ENCODE peak calls at places on chromosomes 16 and 17, in seven cellular contexts. B, C, W, P, G, E and V are unnamed samples.

GRCh38 chr17:77345260-77345910 is 204.6 kb downstream of the SEC14L1 start:
- DNase-seq in C (no peak), P (no peak), W (no peak), B (no peak), G (no peak), E (no peak), V (no peak)

GRCh38 chr16:87702325-87702811 is 63.4 kb downstream of the KLHDC4 start:
- DNase-seq in G (no peak), P (peak), B (no peak), E (peak), W (no peak), C (peak), V (no peak)

GRCh38 chr17:39671651-39672521 is 3.6 kb downstream of the PNMT start:
- DNase-seq in P (peak), E (peak), G (peak), C (peak), B (no peak), W (peak), V (peak)

GRCh38 chr17:36148559-36149295 is 27.7 kb downstream of the TBC1D3B start:
- DNase-seq in C (peak), W (peak), B (peak), G (peak), E (peak), P (peak), V (peak)

GRCh38 chr17:80513892-80514291 is 30.7 kb upstream of the RPTOR start:
- DNase-seq in E (peak), G (no peak), W (no peak), B (no peak), P (peak), C (no peak), V (peak)

GRCh38 chr17:40307001-40307690 is 1.8 kb upstream of the RARA start:
- DNase-seq in G (no peak), P (peak), W (no peak), C (peak), E (peak), B (no peak), V (peak)

GRCh38 chr17:76191891-76192290 is 48.4 kb downstream of the RNF157 start:
- DNase-seq in P (peak), G (no peak), W (no peak), B (no peak), C (peak), E (no peak), V (no peak)

GRCh38 chr17:42183741-42184711 is 1.2 kb downstream of the HCRT start:
- DNase-seq in P (peak), C (peak), B (peak), W (no peak), G (peak), E (peak), V (peak)

GRCh38 chr17:42361781-42362186 is 26.5 kb downstream of the STAT3 start:
- DNase-seq in C (no peak), B (no peak), G (no peak), E (no peak), W (no peak), P (no peak), V (no peak)

GRCh38 chr17:79027274-79027924 is 3.4 kb downstream of the C1QTNF1 start:
- DNase-seq in G (no peak), P (peak), E (peak), B (no peak), C (no peak), W (no peak), V (no peak)

GRCh38 chr17:43560461-43561427 is 14.6 kb upstream of the ETV4 start:
- DNase-seq in B (no peak), C (no peak), E (no peak), G (no peak), P (no peak), W (no peak), V (no peak)

GRCh38 chr17:19579192-19579668 is 45.6 kb downstream of the SLC47A1 start:
- DNase-seq in W (no peak), E (no peak), G (no peak), C (no peak), P (no peak), B (no peak), V (no peak)

GRCh38 chr16:11781773-11782172 is 15.3 kb downstream of the ZC3H7A start:
- DNase-seq in C (no peak), P (no peak), G (no peak), W (peak), B (no peak), E (no peak), V (no peak)

GRCh38 chr16:83602797-83603735 is 204.7 kb upstream of the HSBP1 start:
- DNase-seq in C (no peak), B (no peak), W (no peak), E (no peak), G (no peak), P (no peak), V (no peak)

GRCh38 chr17:68433211-68433610 is 24.1 kb downstream of the WIPI1 start:
- DNase-seq in W (no peak), B (no peak), E (no peak), P (no peak), G (no peak), C (no peak), V (no peak)

DNA sequence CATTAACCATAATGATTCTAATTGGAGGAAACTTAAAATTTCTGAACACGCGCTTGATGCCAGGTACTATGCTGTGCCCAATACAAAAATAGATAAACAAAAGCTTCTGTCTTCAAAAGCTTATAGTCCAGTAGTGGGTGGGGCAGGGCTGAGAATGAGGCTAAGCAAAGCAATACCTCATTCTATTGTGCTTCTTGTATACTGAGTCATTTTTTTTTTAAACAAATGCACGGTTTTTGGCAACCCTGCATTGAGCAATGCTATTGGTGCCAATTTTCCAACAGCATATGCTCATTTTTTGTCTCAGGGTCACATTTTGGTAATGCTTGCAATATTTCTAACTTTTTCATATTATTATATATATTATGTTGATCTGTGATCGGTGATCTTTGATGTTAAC is 34.7 kb upstream of the HNF1B start:
- DNase-seq in C (no peak), G (no peak), B (no peak), P (peak), W (peak), E (peak), V (peak)
- TF ChIP-seq CTCF in C (no peak), G (no peak), B (no peak), P (no peak), W (no peak), E (no peak), V (no peak)

GRCh38 chr16:47873434-47873833 is 282.4 kb downstream of the ABCC12 start:
- DNase-seq in C (no peak), B (no peak), W (no peak), G (no peak), P (no peak), E (no peak), V (no peak)
- TF ChIP-seq CTCF in C (peak), B (no peak), W (no peak), G (peak), P (no peak), E (peak), V (peak)

DNA sequence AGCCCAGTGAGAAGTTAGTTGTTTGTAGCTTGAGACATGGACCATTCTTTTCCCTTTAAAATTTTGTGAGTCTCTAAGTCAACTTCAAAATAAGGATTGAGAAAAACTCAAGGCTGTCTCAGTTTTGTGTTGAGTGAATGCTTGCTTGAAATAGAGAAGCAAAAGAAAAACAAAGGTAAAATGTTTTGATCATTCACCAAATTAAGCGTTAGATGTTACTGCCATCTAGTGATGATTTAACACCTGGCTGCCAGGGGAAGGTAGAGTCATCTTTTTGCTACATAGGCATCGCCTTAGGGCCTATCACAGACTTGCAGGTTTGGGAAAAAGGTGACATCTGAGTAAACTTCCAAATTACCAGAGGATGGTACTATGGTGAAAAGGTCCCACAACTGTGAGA is 74.4 kb downstream of the PCTP start:
- DNase-seq in B (no peak), W (peak), E (no peak), G (no peak), C (no peak), P (peak), V (no peak)
- TF ChIP-seq CTCF in B (peak), W (peak), E (no peak), G (peak), C (peak), P (no peak), V (peak)

DNA sequence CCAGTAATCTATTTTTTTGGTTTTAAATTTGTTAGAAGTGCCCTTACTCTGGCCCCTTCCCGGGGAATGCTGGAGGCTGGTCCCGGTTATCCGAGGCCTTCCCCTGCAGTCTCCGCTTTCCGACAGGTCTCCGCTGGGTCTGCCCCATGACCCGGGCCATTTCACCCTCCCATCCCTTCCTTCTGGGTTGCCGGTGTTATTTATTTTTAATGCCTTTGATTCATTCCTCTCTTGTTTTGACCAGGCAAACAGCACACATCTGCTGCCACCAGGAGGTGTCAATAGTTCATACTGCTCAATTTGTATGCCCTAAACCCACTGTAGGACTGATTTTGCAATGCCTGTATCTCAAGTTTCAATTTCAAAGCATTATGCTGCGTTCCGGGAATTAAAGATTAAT is 113.2 kb upstream of the IRX5 start:
- DNase-seq in E (peak), B (peak), C (no peak), W (peak), P (no peak), G (no peak), V (peak)
- TF ChIP-seq CTCF in E (peak), B (peak), C (no peak), W (no peak), P (peak), G (peak), V (peak)

DNA sequence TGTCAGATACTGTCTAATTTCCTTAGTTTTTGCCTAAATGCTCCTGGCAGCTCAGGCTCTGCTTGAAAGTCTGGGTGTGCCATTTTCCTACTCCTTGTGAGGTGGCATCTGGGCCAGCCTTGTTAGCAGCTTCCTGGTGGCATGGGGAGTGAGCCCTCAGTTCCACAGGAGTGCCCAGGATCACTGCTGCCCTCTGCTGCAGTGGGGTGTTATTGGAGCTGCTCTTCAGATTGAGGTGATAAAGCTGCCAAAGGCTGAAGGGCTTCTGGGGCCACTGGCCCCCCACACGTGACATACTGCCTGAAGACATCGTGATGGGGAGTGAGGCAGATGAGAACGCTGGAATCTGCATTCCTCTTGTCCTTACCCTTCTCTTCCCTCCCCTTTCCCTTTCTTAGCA is 27.4 kb downstream of the CEP95 start:
- DNase-seq in W (no peak), G (no peak), P (peak), B (no peak), C (no peak), E (no peak), V (no peak)
- TF ChIP-seq CTCF in W (no peak), G (no peak), P (peak), B (no peak), C (no peak), E (peak), V (peak)

GRCh38 chr17:18230288-18231141 is 5.1 kb downstream of the LLGL1 start:
- DNase-seq in B (no peak), W (no peak), G (no peak), E (no peak), P (no peak), C (no peak), V (no peak)
- TF ChIP-seq CTCF in B (no peak), W (no peak), G (no peak), E (no peak), P (no peak), C (no peak), V (no peak)

DNA sequence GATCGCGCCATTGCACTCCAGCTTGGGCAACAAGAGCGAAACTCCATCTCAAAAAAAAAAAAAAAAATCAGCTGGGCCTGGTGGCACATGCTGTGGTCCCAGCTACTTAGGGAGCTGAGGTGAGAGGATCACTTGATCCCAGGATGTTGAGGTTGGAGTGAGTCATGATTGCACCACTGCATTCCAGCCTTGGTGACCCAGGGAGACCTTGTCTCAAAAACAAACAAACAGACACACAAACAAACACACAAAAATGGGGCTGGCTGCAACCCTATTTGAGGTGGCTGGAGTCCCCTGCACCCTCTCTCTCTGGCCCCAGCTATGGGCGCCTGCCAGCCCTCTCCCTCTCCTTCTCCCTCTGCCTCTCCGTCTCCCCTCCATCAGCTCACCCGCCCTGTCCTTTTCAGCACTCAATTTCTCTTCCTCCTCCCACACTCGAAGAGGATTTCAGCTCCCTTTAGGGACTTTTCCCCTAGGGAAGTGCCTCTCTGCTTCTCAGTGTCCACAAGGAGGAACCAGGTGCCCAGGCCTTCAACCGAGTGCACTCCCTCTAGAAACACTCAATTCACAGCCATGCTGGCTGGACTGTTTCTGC is 17.5 kb upstream of the TFAP4 start:
- DNase-seq in C (peak), G (no peak), W (peak), B (no peak), P (peak), E (peak), V (peak)
- TF ChIP-seq CTCF in C (no peak), G (no peak), W (peak), B (no peak), P (peak), E (peak), V (peak)

GRCh38 chr16:58018803-58019202 is 6.8 kb upstream of the MMP15 start:
- DNase-seq in C (no peak), E (no peak), W (no peak), G (peak), P (no peak), B (no peak), V (no peak)
- TF ChIP-seq CTCF in C (no peak), E (no peak), W (no peak), G (no peak), P (no peak), B (no peak), V (no peak)